ENCODE peak calls at places on chromosome 11, in four cellular contexts. F is mammary epithelial cell, W is hepatocyte, V is fibroblast of lung. K is an unnamed sample.

GRCh38 chr11:63945482-63946163 is 6.8 kb downstream of the NAA40 start:
- DNase-seq in F (peak; percentile 64), W (peak; percentile 83), V (peak; percentile 81), K (peak; percentile 61)

GRCh38 chr11:1219836-1220810 is 2.7 kb upstream of the MUC5B start:
- DNase-seq in F (no peak), W (no peak), V (no peak), K (no peak)

GRCh38 chr11:117691206-117691490 is 105.9 kb downstream of the DSCAML1 start:
- DNase-seq in F (no peak), W (no peak), V (no peak), K (no peak)

GRCh38 chr11:119109843-119110242 is 2.7 kb downstream of the C2CD2L start:
- DNase-seq in F (no peak), W (no peak), V (no peak), K (no peak)

GRCh38 chr11:65741185-65741584 is 20.6 kb upstream of the RNASEH2C start:
- DNase-seq in F (no peak), W (no peak), V (no peak), K (no peak)

GRCh38 chr11:1167256-1167655 is 9.5 kb downstream of the MUC5AC start:
- DNase-seq in F (no peak), W (no peak), V (no peak), K (no peak)

GRCh38 chr11:29518389-29519174 is 498.2 kb downstream of the KCNA4 start:
- DNase-seq in F (peak; percentile 50), W (peak; percentile 50), V (no peak), K (no peak)

GRCh38 chr11:64074239-64074638 is 38.5 kb downstream of the FLRT1 start:
- DNase-seq in F (peak; percentile 10), W (peak; percentile 48), V (peak; percentile 29), K (no peak)

GRCh38 chr11:128463975-128464374 is 123.4 kb downstream of the ETS1 start:
- DNase-seq in F (no peak), W (no peak), V (no peak), K (no peak)

GRCh38 chr11:14329702-14330101 is 29.3 kb downstream of the RRAS2 start:
- DNase-seq in F (no peak), W (no peak), V (no peak), K (no peak)

GRCh38 chr11:69442807-69443137 is 38.7 kb upstream of the LINC01488 start:
- DNase-seq in F (no peak), W (peak; percentile 80), V (peak; percentile 37), K (no peak)

GRCh38 chr11:122098223-122098980 is 17.6 kb downstream of the BLID start:
- DNase-seq in F (no peak), W (no peak), V (no peak), K (no peak)
- H3K79me2 ChIP-seq in F (peaks cover 100% of the 10 kb centered on the region), W (peaks cover 76% of the 10 kb centered on the region), V (peaks cover 98% of the 10 kb centered on the region), K (no peaks in the 10 kb centered on the region)

GRCh38 chr11:47435687-47436086 is 9.4 kb upstream of the PSMC3 start:
- DNase-seq in F (no peak), W (no peak), V (no peak), K (no peak)

GRCh38 chr11:47431356-47432083 is 5.3 kb upstream of the PSMC3 start:
- DNase-seq in F (no peak), W (no peak), V (no peak), K (no peak)

GRCh38 chr11:47436726-47437125 is 10.5 kb upstream of the PSMC3 start:
- DNase-seq in F (no peak), W (no peak), V (no peak), K (no peak)

GRCh38 chr11:47433157-47433556 is 6.9 kb upstream of the PSMC3 start:
- DNase-seq in F (no peak), W (no peak), V (no peak), K (no peak)

GRCh38 chr11:47433991-47434786 is 8.0 kb upstream of the PSMC3 start:
- DNase-seq in F (no peak), W (no peak), V (peak; percentile 54), K (no peak)
- H3K27ac ChIP-seq in F (no peak overlapping the region), W (no peak overlapping the region), V (no peak overlapping the region), K (no peak overlapping the region)

DNA sequence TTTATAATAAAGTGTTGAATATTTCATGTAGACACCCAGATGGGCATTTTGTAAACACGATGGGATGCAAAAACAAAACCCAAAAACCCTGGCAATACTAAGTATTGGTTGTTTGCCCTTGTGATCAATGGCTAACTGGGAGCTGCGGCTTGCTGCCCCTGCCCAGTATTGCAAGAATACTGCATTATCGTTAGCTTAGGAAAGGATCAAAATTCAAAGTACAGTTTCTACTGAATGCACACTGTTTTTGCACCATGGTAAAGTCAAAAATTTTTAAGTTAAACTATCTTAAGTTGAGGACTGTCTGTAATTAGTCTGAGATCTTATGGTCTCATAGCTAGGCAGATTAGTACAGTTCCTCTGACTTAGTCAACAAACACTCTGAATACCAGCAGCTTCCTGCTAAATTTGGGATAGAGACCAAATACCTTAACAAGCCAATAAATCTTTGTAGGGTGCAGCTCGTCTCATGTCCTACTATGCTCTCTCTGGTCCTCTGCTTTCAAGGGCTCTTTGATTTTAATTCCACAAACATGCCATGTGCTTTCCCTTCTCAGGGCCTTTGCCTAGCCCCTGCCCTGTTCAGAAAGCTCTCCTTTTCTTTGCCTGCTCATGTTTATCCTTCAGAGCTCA is 4.0 kb downstream of the CCDC90B start:
- DNase-seq in F (no peak), W (no peak), V (no peak), K (no peak)
- H3K79me2 ChIP-seq in F (peaks cover 59% of the 10 kb centered on the region), W (peaks cover 49% of the 10 kb centered on the region), V (peaks cover 36% of the 10 kb centered on the region), K (peaks cover 40% of the 10 kb centered on the region)

GRCh38 chr11:121479839-121480238 is 27.1 kb upstream of the SORL1-AS1 start:
- DNase-seq in F (no peak), W (no peak), V (no peak), K (no peak)
- H3K27ac ChIP-seq in F (no peak overlapping the region), W (no peak overlapping the region), V (no peak overlapping the region), K (peak overlapping the region; percentile 35)

GRCh38 chr11:10274726-10275125 is 19.3 kb downstream of the SBF2 start:
- DNase-seq in F (no peak), W (no peak), V (no peak), K (no peak)
- H3K79me2 ChIP-seq in F (peaks cover 31% of the 10 kb centered on the region), W (peaks cover 58% of the 10 kb centered on the region), V (peaks cover 15% of the 10 kb centered on the region), K (peaks cover 9% of the 10 kb centered on the region)

GRCh38 chr11:47514825-47515647 is 37.9 kb downstream of the CELF1 start:
- DNase-seq in F (peak; percentile 65), W (peak; percentile 34), V (peak; percentile 84), K (no peak)
- H3K27ac ChIP-seq in F (peak overlapping the region; percentile 15), W (no peak overlapping the region), V (peak overlapping the region; percentile 48), K (no peak overlapping the region)

GRCh38 chr11:134554861-134555260 is 142.8 kb upstream of the B3GAT1 start:
- DNase-seq in F (no peak), W (no peak), V (no peak), K (no peak)
- H3K79me2 ChIP-seq in F (no peaks in the 10 kb centered on the region), W (no peaks in the 10 kb centered on the region), V (no peaks in the 10 kb centered on the region), K (no peaks in the 10 kb centered on the region)

K was measured in DND-41.